ENCODE peak calls at places on chromosomes 4 and X, in six cellular contexts. J is GM23248, V is neural progenitor cell, X is HCT116, Q is PC-3, H is SK-N-SH. T is an unnamed sample.

GRCh38 chr4:140968371-140968770 is 164.9 kb downstream of the RNF150 start:
- DNase-seq in J (peak), V (no peak), X (no peak), Q (no peak), H (no peak), T (no peak)

GRCh38 chr4:145804134-145804533 is 124.2 kb downstream of the C4orf51 start:
- DNase-seq in J (peak), V (no peak), X (no peak), Q (peak), H (no peak), T (peak)

GRCh38 chr4:92791876-92792490 is 488.2 kb downstream of the GRID2 start:
- DNase-seq in J (no peak), V (no peak), X (no peak), Q (no peak), H (no peak), T (no peak)

GRCh38 chrX:147953976-147954375 is 27.2 kb upstream of the FMR1NB start:
- DNase-seq in J (no peak), V (no peak), X (no peak), Q (no peak), H (no peak), T (no peak)

GRCh38 chrX:123835661-123836371 is 24.0 kb upstream of the XIAP start:
- DNase-seq in J (peak), V (no peak), X (peak), Q (peak), H (no peak), T (peak)

GRCh38 chr4:183332447-183332846 is 10.2 kb upstream of the CLDN24 start:
- DNase-seq in J (no peak), V (no peak), X (no peak), Q (no peak), H (no peak), T (no peak)

GRCh38 chr4:159016527-159017137 is 86.2 kb upstream of the RAPGEF2 start:
- DNase-seq in J (no peak), V (peak), X (no peak), Q (no peak), H (peak), T (peak)

GRCh38 chrX:5425119-5425518 is 803.5 kb downstream of the NLGN4X start:
- DNase-seq in J (no peak), V (no peak), X (no peak), Q (no peak), H (no peak), T (no peak)

GRCh38 chrX:104961926-104962325 is 258.6 kb downstream of the TEX13A start:
- DNase-seq in J (no peak), V (no peak), X (no peak), Q (no peak), H (no peak), T (no peak)

GRCh38 chr4:73309211-73309610 is 50.6 kb upstream of the ANKRD17 start:
- DNase-seq in J (peak), V (no peak), X (no peak), Q (peak), H (no peak), T (no peak)

GRCh38 chrX:38882894-38883620 is 81.8 kb downstream of the MID1IP1 start:
- DNase-seq in J (peak), V (no peak), X (peak), Q (peak), H (no peak), T (no peak)

GRCh38 chr4:187335339-187335738 is 611.7 kb upstream of the FAT1 start:
- DNase-seq in J (no peak), V (no peak), X (no peak), Q (no peak), H (no peak), T (no peak)

GRCh38 chr4:79164961-79165610 is 160.8 kb downstream of the NAA11 start:
- DNase-seq in J (no peak), V (no peak), X (no peak), Q (no peak), H (no peak), T (no peak)

GRCh38 chr4:15116509-15117079 is 114.3 kb downstream of the CPEB2 start:
- DNase-seq in J (no peak), V (no peak), X (no peak), Q (no peak), H (no peak), T (no peak)

GRCh38 chr4:15320116-15320515 is 107.7 kb upstream of the C1QTNF7 start:
- DNase-seq in J (no peak), V (no peak), X (no peak), Q (peak), H (no peak), T (no peak)

GRCh38 chr4:112099701-112100289 is 45.5 kb upstream of the FAM241A start:
- DNase-seq in J (peak), V (peak), X (peak), Q (peak), H (peak), T (peak)

GRCh38 chrX:103780701-103781402 is 4.2 kb downstream of the PLP1 start:
- DNase-seq in J (no peak), V (peak), X (no peak), Q (no peak), H (no peak), T (no peak)

GRCh38 chr4:54378461-54378860 is 149.4 kb downstream of the PDGFRA start:
- DNase-seq in J (peak), V (no peak), X (no peak), Q (peak), H (no peak), T (no peak)

GRCh38 chr4:35461931-35462659 is 782.2 kb downstream of the ARAP2 start:
- DNase-seq in J (no peak), V (peak), X (no peak), Q (peak), H (no peak), T (no peak)

GRCh38 chr4:25299476-25300203 is 12.9 kb upstream of the ZCCHC4 start:
- DNase-seq in J (no peak), V (no peak), X (no peak), Q (peak), H (no peak), T (peak)

GRCh38 chr4:107564326-107564725 is 155.7 kb downstream of the PAPSS1 start:
- DNase-seq in J (peak), V (peak), X (no peak), Q (no peak), H (no peak), T (no peak)

GRCh38 chr4:153572609-153573008 is 106.4 kb downstream of the TMEM131L start:
- DNase-seq in J (no peak), V (no peak), X (no peak), Q (no peak), H (no peak), T (no peak)

GRCh38 chrX:129777218-129777768 is 2.5 kb upstream of the SASH3 start:
- DNase-seq in J (no peak), V (no peak), X (no peak), Q (peak), H (no peak), T (no peak)

GRCh38 chr4:3771167-3771809 is 5.1 kb downstream of the ADRA2C start:
- DNase-seq in J (no peak), V (no peak), X (no peak), Q (no peak), H (no peak), T (no peak)

GRCh38 chr4:10083331-10083769 is 33.2 kb downstream of the WDR1 start:
- DNase-seq in J (no peak), V (no peak), X (no peak), Q (no peak), H (peak), T (no peak)

GRCh38 chr4:65580551-65580950 is 89.7 kb downstream of the EPHA5 start:
- DNase-seq in J (peak), V (peak), X (no peak), Q (peak), H (no peak), T (no peak)

GRCh38 chrX:53317365-53318069 is 36.1 kb upstream of the IQSEC2 start:
- DNase-seq in J (peak), V (peak), X (no peak), Q (peak), H (peak), T (peak)

GRCh38 chr4:16196482-16197393 is 29.5 kb downstream of the TAPT1 start:
- DNase-seq in J (peak), V (peak), X (peak), Q (peak), H (no peak), T (peak)

GRCh38 chr4:13483142-13484044 is 747 bp downstream of the RAB28 start:
- DNase-seq in J (peak), V (peak), X (peak), Q (peak), H (peak), T (peak)

GRCh38 chr4:152577708-152578421 is 42.0 kb upstream of the FBXW7 start:
- DNase-seq in J (peak), V (no peak), X (no peak), Q (no peak), H (no peak), T (no peak)

GRCh38 chr4:74483226-74483911 is 38.4 kb downstream of the AREG start:
- DNase-seq in J (no peak), V (no peak), X (no peak), Q (no peak), H (no peak), T (no peak)

GRCh38 chr4:2755821-2756690 is at the start of gene TNIP2:
- DNase-seq in J (peak), V (peak), X (no peak), Q (peak), H (peak), T (peak)

GRCh38 chrX:9464435-9465371 is at the start of gene TBL1X:
- DNase-seq in J (peak), V (peak), X (no peak), Q (peak), H (peak), T (peak)

DNA sequence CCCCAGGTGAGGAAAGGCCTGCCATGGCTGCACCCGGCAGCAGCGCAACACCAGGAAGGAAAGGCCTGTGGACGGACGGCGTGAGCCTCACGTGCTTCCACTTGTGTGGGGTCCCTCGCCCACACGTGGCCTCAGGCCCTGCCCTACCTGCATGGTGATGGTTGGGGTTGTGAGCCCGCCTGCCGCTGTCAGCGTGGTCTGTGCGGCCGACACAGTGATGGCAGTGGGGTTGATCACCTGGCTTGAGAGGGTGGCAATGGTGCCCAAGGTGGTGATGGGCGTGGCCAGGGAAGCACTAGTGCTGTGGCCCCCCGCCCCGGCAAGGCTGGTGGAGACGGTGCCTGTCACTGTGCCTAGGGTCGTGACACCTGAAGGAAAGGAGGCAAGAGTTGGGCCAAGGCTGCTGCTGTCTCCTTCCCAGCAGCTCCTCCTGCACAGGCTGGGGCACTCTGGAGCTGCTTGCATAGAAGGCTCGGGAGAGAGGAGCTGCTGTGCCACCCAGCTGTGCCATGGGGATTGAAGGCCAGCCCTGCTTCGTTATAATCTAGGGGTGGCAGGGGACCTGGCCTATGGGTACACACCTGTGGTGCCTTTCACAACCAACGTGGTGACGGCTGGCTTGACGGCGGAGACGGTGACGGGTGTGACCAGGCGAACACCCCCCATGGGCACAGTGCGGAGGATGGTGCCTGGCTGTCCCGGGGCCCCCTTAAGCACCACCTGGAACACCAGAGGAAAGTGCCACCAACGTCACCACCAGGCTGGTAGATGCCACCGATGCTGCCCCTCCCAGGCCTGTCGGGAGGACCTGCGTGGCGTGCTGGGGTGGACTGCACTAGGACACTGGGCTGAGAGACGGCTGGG is 11.8 kb upstream of the RENBP start:
- DNase-seq in J (no peak), V (no peak), X (no peak), Q (no peak), H (no peak), T (no peak)
- TF ChIP-seq EZH2phosphoT487 in J (no peak), V (no peak), X (no peak), Q (no peak), H (no peak), T (no peak)

GRCh38 chr4:105748222-105748621 is 39.6 kb downstream of the GSTCD start:
- DNase-seq in J (no peak), V (no peak), X (no peak), Q (no peak), H (no peak), T (no peak)

GRCh38 chr4:105751718-105752299 is 43.2 kb downstream of the GSTCD start:
- DNase-seq in J (no peak), V (no peak), X (no peak), Q (no peak), H (no peak), T (no peak)
- TF ChIP-seq EZH2phosphoT487 in J (no peak), V (no peak), X (no peak), Q (no peak), H (no peak), T (no peak)

GRCh38 chr4:102518703-102519131 is 17.6 kb downstream of the NFKB1 start:
- DNase-seq in J (no peak), V (peak), X (no peak), Q (no peak), H (no peak), T (no peak)
- TF ChIP-seq EZH2phosphoT487 in J (no peak), V (no peak), X (no peak), Q (no peak), H (no peak), T (no peak)

GRCh38 chrX:47026198-47026597 is 52.0 kb upstream of the RGN start:
- DNase-seq in J (no peak), V (no peak), X (no peak), Q (no peak), H (no peak), T (no peak)

DNA sequence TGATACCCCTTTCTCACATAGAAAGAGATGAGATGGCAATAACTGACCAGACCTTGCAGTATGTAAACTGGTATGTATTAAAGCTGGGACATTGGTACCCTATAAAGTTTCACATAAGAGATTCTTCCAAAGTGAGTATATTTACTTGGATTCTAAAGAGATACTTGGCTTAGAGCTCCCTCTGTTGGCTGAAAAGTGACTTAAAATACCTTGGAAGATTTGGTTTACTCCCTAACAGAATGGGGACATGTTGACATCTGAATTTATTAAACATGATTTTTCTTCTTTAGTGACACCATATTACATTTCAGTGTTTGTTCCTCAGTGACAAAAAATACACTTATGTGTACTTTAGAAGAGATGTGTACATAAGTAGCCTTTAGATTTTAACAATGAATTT is 47.9 kb upstream of the RGN start:
- DNase-seq in J (peak), V (peak), X (peak), Q (peak), H (peak), T (peak)
- TF ChIP-seq EZH2phosphoT487 in J (no peak), V (no peak), X (no peak), Q (no peak), H (no peak), T (no peak)

DNA sequence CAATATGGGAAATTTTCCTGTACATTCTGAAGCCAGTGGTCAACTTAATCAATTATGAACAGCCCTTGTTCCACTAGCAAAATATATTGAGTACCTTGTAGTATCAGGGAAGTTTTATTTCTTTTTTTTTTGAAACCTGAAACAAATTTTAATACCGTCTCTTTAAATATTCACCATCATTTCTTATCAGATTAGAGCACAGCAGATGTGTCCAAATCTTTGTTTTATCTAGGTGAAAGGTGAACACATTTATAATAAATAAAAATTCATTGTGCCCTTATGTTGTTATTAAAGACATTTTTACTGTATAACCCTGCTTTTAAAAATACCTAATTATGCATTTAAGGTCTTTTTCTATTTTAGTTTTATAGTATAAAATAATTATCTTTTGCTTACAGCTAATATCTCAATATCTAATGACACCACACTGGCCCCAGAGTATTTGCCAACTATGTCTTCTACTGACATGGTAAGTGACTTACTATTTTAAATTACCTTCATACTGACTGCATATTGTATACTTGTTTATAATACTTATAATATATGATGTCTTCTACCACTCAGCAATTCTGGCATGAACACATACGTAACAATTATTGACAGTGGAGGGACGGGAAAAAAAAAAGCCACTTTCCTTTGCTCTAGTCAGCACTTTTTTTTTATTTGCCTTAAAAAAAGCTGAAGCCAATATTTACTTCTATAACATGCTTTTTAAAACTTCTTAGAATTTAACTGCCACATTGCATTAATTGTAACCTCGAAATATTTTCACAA is 147.9 kb downstream of the SLC4A4 start:
- DNase-seq in J (no peak), V (no peak), X (no peak), Q (no peak), H (no peak), T (no peak)
- TF ChIP-seq EZH2phosphoT487 in J (no peak), V (no peak), X (no peak), Q (no peak), H (no peak), T (no peak)

GRCh38 chr4:147307896-147308680 is 172.8 kb upstream of the EDNRA start:
- DNase-seq in J (no peak), V (no peak), X (no peak), Q (no peak), H (no peak), T (no peak)
- TF ChIP-seq EZH2phosphoT487 in J (no peak), V (no peak), X (no peak), Q (no peak), H (no peak), T (no peak)

GRCh38 chrX:14946721-14947120 is 73.5 kb downstream of the MOSPD2 start:
- DNase-seq in J (no peak), V (no peak), X (no peak), Q (no peak), H (no peak), T (no peak)
- TF ChIP-seq EZH2phosphoT487 in J (no peak), V (no peak), X (no peak), Q (no peak), H (no peak), T (no peak)

GRCh38 chrX:81377329-81377728 is 175.4 kb downstream of the SH3BGRL start:
- DNase-seq in J (peak), V (peak), X (no peak), Q (peak), H (peak), T (peak)
- TF ChIP-seq EZH2phosphoT487 in J (no peak), V (no peak), X (no peak), Q (no peak), H (no peak), T (no peak)

GRCh38 chr4:5785806-5786680 is 75.0 kb downstream of the EVC start:
- DNase-seq in J (peak), V (no peak), X (no peak), Q (peak), H (no peak), T (peak)

GRCh38 chr4:5783486-5783885 is 72.5 kb downstream of the EVC start:
- DNase-seq in J (no peak), V (no peak), X (no peak), Q (no peak), H (no peak), T (no peak)

GRCh38 chr4:5782829-5783476 is 72.0 kb downstream of the EVC start:
- DNase-seq in J (no peak), V (no peak), X (no peak), Q (no peak), H (no peak), T (no peak)

GRCh38 chr4:5784021-5784420 is 73.0 kb downstream of the EVC start:
- DNase-seq in J (no peak), V (no peak), X (no peak), Q (no peak), H (no peak), T (no peak)

DNA sequence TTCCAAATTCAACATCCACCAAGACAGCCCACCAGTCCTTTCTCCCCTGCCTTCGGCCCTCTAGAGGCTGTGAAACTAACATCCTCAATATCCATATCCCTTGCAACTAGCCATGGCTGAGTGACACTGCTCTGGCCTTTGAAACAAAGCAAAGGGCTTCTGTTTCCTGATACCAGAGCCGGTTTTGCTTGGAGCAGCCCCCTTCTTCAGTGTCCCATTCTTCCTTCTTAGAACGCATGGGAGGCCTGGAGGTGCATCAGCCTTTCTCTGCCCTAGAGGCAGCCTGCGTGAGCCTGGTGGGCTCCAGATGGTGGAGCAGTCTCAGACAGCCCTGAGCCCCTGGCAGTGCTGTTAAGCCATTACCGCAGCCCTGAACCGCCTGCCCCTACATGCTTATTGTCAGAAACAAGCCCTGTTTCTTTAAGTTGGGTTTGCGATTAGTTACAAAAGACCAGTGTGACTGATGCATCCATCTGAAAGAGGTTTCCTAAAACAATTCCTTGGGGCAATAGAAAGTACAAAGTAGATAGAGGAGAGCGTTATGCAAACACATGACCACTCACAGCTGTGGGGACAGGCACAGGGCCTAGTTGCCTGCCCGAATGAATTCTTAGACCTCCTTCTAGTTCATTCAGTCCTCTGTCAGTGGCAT is 74.1 kb downstream of the EVC start:
- DNase-seq in J (no peak), V (peak), X (no peak), Q (no peak), H (no peak), T (no peak)
- TF ChIP-seq EZH2phosphoT487 in J (no peak), V (no peak), X (no peak), Q (no peak), H (no peak), T (no peak)

GRCh38 chr4:825063-825968 is 613 bp downstream of the CPLX1 start:
- DNase-seq in J (peak), V (peak), X (no peak), Q (no peak), H (no peak), T (peak)
- TF ChIP-seq EZH2phosphoT487 in J (peak), V (peak), X (no peak), Q (no peak), H (peak), T (peak)